ENCODE peak calls at places on chromosome 16, in ten cellular contexts. P is kidney; T is heart right ventricle; L is T-helper 1 cell; B is effector memory CD8-positive, alpha-beta T cell; N is lower lobe of right lung; Q is nephron progenitor cell; D is effector memory CD4-positive, alpha-beta T cell; K is omental fat pad; M is endothelial cell. S is an unnamed sample.

GRCh38 chr16:66752958-66753357 is 1.5 kb upstream of the DYNC1LI2 start:
- DNase-seq in P (no peak), T (no peak), L (no peak), B (no peak), N (no peak), Q (no peak), D (no peak), K (no peak), M (no peak), S (no peak)

GRCh38 chr16:9357829-9358228 is 266.4 kb downstream of the HAPSTR1 start:
- DNase-seq in P (no peak), T (no peak), L (no peak), B (no peak), N (no peak), Q (no peak), D (no peak), K (no peak), M (no peak), S (no peak)

GRCh38 chr16:3158498-3159314 is 23.9 kb downstream of the ZNF213 start:
- DNase-seq in P (peak; percentile 97), T (peak; percentile 88), L (peak; percentile 94), B (peak; percentile 94), N (peak; percentile 92), Q (peak; percentile 84), D (peak; percentile 88), K (peak; percentile 79), M (peak; percentile 78), S (peak; percentile 95)

GRCh38 chr16:67447508-67448076 is 16.7 kb downstream of the HSD11B2 start:
- DNase-seq in P (no peak), T (peak; percentile 33), L (peak; percentile 24), B (peak; percentile 41), N (no peak), Q (no peak), D (no peak), K (no peak), M (peak; percentile 45), S (peak; percentile 80)

GRCh38 chr16:70160821-70161220 is 12.8 kb upstream of the CLEC18C start:
- DNase-seq in P (peak; percentile 62), T (peak; percentile 3), L (no peak), B (no peak), N (no peak), Q (no peak), D (no peak), K (no peak), M (no peak), S (no peak)

GRCh38 chr16:27813591-27813990 is 249.9 kb downstream of the GSG1L start:
- DNase-seq in P (no peak), T (no peak), L (no peak), B (no peak), N (no peak), Q (no peak), D (no peak), K (no peak), M (no peak), S (no peak)

GRCh38 chr16:81808933-81809480 is 29.9 kb downstream of the PLCG2 start:
- DNase-seq in P (no peak), T (no peak), L (no peak), B (no peak), N (no peak), Q (no peak), D (no peak), K (no peak), M (no peak), S (no peak)

GRCh38 chr16:52407778-52408177 is 139.2 kb downstream of the TOX3 start:
- DNase-seq in P (no peak), T (no peak), L (no peak), B (no peak), N (no peak), Q (no peak), D (no peak), K (no peak), M (no peak), S (no peak)

GRCh38 chr16:64586756-64587155 is 535.1 kb downstream of the CDH11 start:
- DNase-seq in P (no peak), T (no peak), L (no peak), B (no peak), N (no peak), Q (no peak), D (no peak), K (no peak), M (no peak), S (no peak)

GRCh38 chr16:54932737-54933254 is 2.1 kb downstream of the IRX5 start:
- DNase-seq in P (peak; percentile 72), T (no peak), L (no peak), B (no peak), N (peak; percentile 48), Q (peak; percentile 55), D (no peak), K (no peak), M (peak; percentile 41), S (no peak)

GRCh38 chr16:80931985-80932720 is 74.5 kb downstream of the CMC2 start:
- DNase-seq in P (peak; percentile 89), T (peak; percentile 62), L (no peak), B (no peak), N (peak; percentile 49), Q (peak; percentile 67), D (no peak), K (no peak), M (peak; percentile 60), S (peak; percentile 53)

GRCh38 chr16:1789643-1790045 is 3.9 kb downstream of the IGFALS start:
- DNase-seq in P (peak; percentile 74), T (no peak), L (peak; percentile 15), B (no peak), N (no peak), Q (peak; percentile 3), D (no peak), K (no peak), M (no peak), S (peak; percentile 22)

GRCh38 chr16:48478418-48478817 is 93.2 kb upstream of the SIAH1 start:
- DNase-seq in P (no peak), T (no peak), L (no peak), B (no peak), N (no peak), Q (no peak), D (no peak), K (no peak), M (no peak), S (no peak)

GRCh38 chr16:67803894-67804293 is 2.5 kb downstream of the RANBP10 start:
- DNase-seq in P (no peak), T (no peak), L (no peak), B (no peak), N (no peak), Q (no peak), D (no peak), K (no peak), M (no peak), S (no peak)

GRCh38 chr16:82675300-82675699 is 48.5 kb downstream of the CDH13 start:
- DNase-seq in P (no peak), T (no peak), L (no peak), B (no peak), N (no peak), Q (no peak), D (no peak), K (no peak), M (no peak), S (no peak)

GRCh38 chr16:19861069-19861468 is 23.6 kb downstream of the GPRC5B start:
- DNase-seq in P (no peak), T (no peak), L (no peak), B (no peak), N (no peak), Q (no peak), D (no peak), K (no peak), M (no peak), S (no peak)

GRCh38 chr16:55294947-55295346 is 29.1 kb upstream of the IRX6 start:
- DNase-seq in P (no peak), T (peak; percentile 43), L (no peak), B (no peak), N (no peak), Q (no peak), D (no peak), K (no peak), M (no peak), S (no peak)

GRCh38 chr16:68760671-68761275 is 23.7 kb downstream of the CDH1 start:
- DNase-seq in P (no peak), T (no peak), L (no peak), B (no peak), N (no peak), Q (no peak), D (no peak), K (no peak), M (no peak), S (no peak)

GRCh38 chr16:88697831-88698693 is 8.1 kb downstream of the RNF166 start:
- DNase-seq in P (no peak), T (no peak), L (no peak), B (no peak), N (no peak), Q (no peak), D (no peak), K (no peak), M (no peak), S (no peak)

GRCh38 chr16:3983081-3983520 is 102.6 kb upstream of the CREBBP start:
- DNase-seq in P (no peak), T (peak; percentile 73), L (no peak), B (peak; percentile 32), N (peak; percentile 73), Q (peak; percentile 77), D (no peak), K (no peak), M (peak; percentile 72), S (peak; percentile 64)

GRCh38 chr16:86281435-86281834 is 228.9 kb upstream of the FOXF1 start:
- DNase-seq in P (no peak), T (no peak), L (no peak), B (no peak), N (no peak), Q (no peak), D (no peak), K (no peak), M (no peak), S (no peak)

GRCh38 chr16:67170168-67170947 is at the start of gene NOL3:
- DNase-seq in P (peak; percentile 95), T (peak; percentile 86), L (no peak), B (no peak), N (peak; percentile 88), Q (peak; percentile 80), D (no peak), K (peak; percentile 57), M (no peak), S (peak; percentile 88)

GRCh38 chr16:63174801-63175200 is 1138.6 kb upstream of the CDH8 start:
- DNase-seq in P (no peak), T (no peak), L (no peak), B (no peak), N (no peak), Q (no peak), D (no peak), K (no peak), M (no peak), S (no peak)

GRCh38 chr16:85567101-85567866 is 45.8 kb upstream of the GSE1 start:
- DNase-seq in P (no peak), T (no peak), L (no peak), B (no peak), N (no peak), Q (no peak), D (no peak), K (no peak), M (no peak), S (peak; percentile 93)

GRCh38 chr16:57825298-57826039 is 23.2 kb upstream of the KIFC3 start:
- DNase-seq in P (no peak), T (no peak), L (no peak), B (no peak), N (no peak), Q (no peak), D (no peak), K (no peak), M (no peak), S (no peak)

GRCh38 chr16:11563493-11564040 is 23.2 kb downstream of the LITAF start:
- DNase-seq in P (peak; percentile 31), T (no peak), L (no peak), B (no peak), N (no peak), Q (no peak), D (no peak), K (no peak), M (no peak), S (no peak)

GRCh38 chr16:86241681-86242080 is 268.6 kb upstream of the FOXF1 start:
- DNase-seq in P (peak; percentile 53), T (no peak), L (no peak), B (no peak), N (no peak), Q (no peak), D (no peak), K (no peak), M (peak; percentile 45), S (no peak)

GRCh38 chr16:85333744-85334640 is 221.7 kb upstream of the CIBAR2 start:
- DNase-seq in P (peak; percentile 51), T (no peak), L (no peak), B (no peak), N (no peak), Q (no peak), D (no peak), K (no peak), M (no peak), S (no peak)

S was measured in left colon.